ENCODE peak calls at places on chromosomes 16 and 17, in six cellular contexts. X, J, Y, Q, H and B are unnamed samples.

GRCh38 chr16:1771072-1771863 is at the start of gene NME3:
- DNase-seq in X (peak; percentile 81), J (peak; percentile 90), Q (peak; percentile 41), H (no peak), Y (peak; percentile 84), B (no peak)

GRCh38 chr17:40015005-40015997 is at the start of gene CSF3:
- DNase-seq in H (no peak), Q (no peak), Y (no peak), X (no peak), J (peak; percentile 66), B (no peak)

GRCh38 chr16:11669380-11670146 is 1.3 kb downstream of the SNN start:
- DNase-seq in H (no peak), Y (peak; percentile 20), X (peak; percentile 59), J (no peak), Q (peak; percentile 36), B (no peak)

GRCh38 chr17:38449364-38449763 is 21.1 kb downstream of the ARHGAP23 start:
- DNase-seq in J (peak; percentile 71), Q (no peak), H (no peak), X (no peak), Y (peak; percentile 70), B (no peak)

GRCh38 chr16:89118361-89119061 is 24.9 kb downstream of the ACSF3 start:
- DNase-seq in Y (no peak), H (no peak), Q (no peak), X (no peak), J (no peak), B (no peak)

GRCh38 chr16:3838600-3839401 is 41.7 kb downstream of the CREBBP start:
- DNase-seq in Y (peak; percentile 44), X (no peak), J (no peak), Q (no peak), H (no peak), B (no peak)

GRCh38 chr16:27991876-27992275 is 71.6 kb downstream of the GSG1L start:
- DNase-seq in X (no peak), H (no peak), Y (no peak), J (no peak), Q (no peak), B (no peak)

GRCh38 chr17:82435601-82436583 is 14.7 kb downstream of the CYBC1 start:
- DNase-seq in Y (no peak), J (no peak), Q (no peak), X (no peak), H (no peak), B (no peak)

GRCh38 chr16:21264226-21265036 is 13.7 kb downstream of the CRYM start:
- DNase-seq in Q (no peak), J (no peak), X (no peak), Y (peak; percentile 13), H (no peak), B (no peak)

GRCh38 chr16:4517812-4518211 is 20.8 kb downstream of the CDIP1 start:
- DNase-seq in H (peak; percentile 76), Y (peak; percentile 27), Q (no peak), X (no peak), J (peak; percentile 55), B (peak; percentile 34)

GRCh38 chr16:86227801-86228200 is 282.5 kb upstream of the FOXF1 start:
- DNase-seq in Y (peak; percentile 84), H (no peak), Q (no peak), J (no peak), X (no peak), B (no peak)

GRCh38 chr17:14750866-14751265 is 450.0 kb downstream of the HS3ST3B1 start:
- DNase-seq in J (no peak), X (no peak), Q (no peak), Y (no peak), H (no peak), B (no peak)

GRCh38 chr16:28298511-28298878 is 6.2 kb downstream of the SBK1 start:
- DNase-seq in X (peak; percentile 50), H (peak; percentile 70), J (no peak), Y (no peak), Q (no peak), B (no peak)

GRCh38 chr16:82990155-82990554 is 363.4 kb downstream of the CDH13 start:
- DNase-seq in Y (peak; percentile 68), H (no peak), J (no peak), X (no peak), Q (no peak), B (no peak)

GRCh38 chr16:83068686-83069085 is 441.9 kb downstream of the CDH13 start:
- DNase-seq in J (no peak), Q (no peak), X (no peak), H (peak; percentile 58), Y (peak; percentile 60), B (peak; percentile 47)

GRCh38 chr17:58520843-58521430 is 6.5 kb upstream of the MTMR4 start:
- DNase-seq in H (no peak), X (no peak), J (peak; percentile 6), Y (peak; percentile 49), Q (peak; percentile 38), B (no peak)